ENCODE peak calls at places on chromosomes 3 and 15, in five cellular contexts. Y is body of pancreas, Q is HCT116, G is sigmoid colon, H is H9. T is an unnamed sample.

GRCh38 chr15:49045691-49046112 is 544 bp downstream of the SECISBP2L start:
- DNase-seq in Y (no peak), H (no peak), Q (no peak), G (no peak), T (no peak)

GRCh38 chr15:62306851-62307504 is 141.9 kb upstream of the C2CD4B start:
- DNase-seq in Y (peak; percentile 84), G (peak; percentile 79), Q (peak; percentile 68), H (peak; percentile 83), T (peak; percentile 19)

GRCh38 chr3:136750922-136751258 is 1.3 kb downstream of the STAG1 start:
- DNase-seq in G (no peak), H (no peak), Q (no peak), Y (no peak), T (no peak)

GRCh38 chr3:38334142-38334541 is 12.4 kb upstream of the XYLB start:
- DNase-seq in H (no peak), G (no peak), Q (no peak), Y (no peak), T (no peak)

GRCh38 chr15:49279481-49280186 is 109.6 kb downstream of the GALK2 start:
- DNase-seq in Y (no peak), H (no peak), G (no peak), Q (no peak), T (no peak)

GRCh38 chr3:124928333-124929202 is 6.0 kb downstream of the MUC13 start:
- DNase-seq in G (peak; percentile 77), H (peak; percentile 54), Q (peak; percentile 60), Y (peak; percentile 69), T (peak; percentile 85)

GRCh38 chr3:12325594-12326295 is 36.9 kb downstream of the PPARG start:
- DNase-seq in H (no peak), Q (no peak), G (no peak), Y (no peak), T (no peak)

GRCh38 chr3:113495035-113495434 is 19.9 kb downstream of the SPICE1 start:
- DNase-seq in H (no peak), Q (peak; percentile 23), G (no peak), Y (peak; percentile 18), T (peak; percentile 61)

GRCh38 chr3:140767536-140767935 is 89.7 kb downstream of the TRIM42 start:
- DNase-seq in H (no peak), Y (no peak), G (no peak), Q (no peak), T (no peak)

GRCh38 chr3:78857494-78858111 is 910.2 kb downstream of the ROBO1 start:
- DNase-seq in Q (no peak), Y (no peak), H (no peak), G (no peak), T (no peak)

GRCh38 chr3:126983653-126984390 is 907 bp downstream of the PLXNA1 start:
- DNase-seq in H (peak; percentile 77), Y (peak; percentile 51), Q (no peak), G (no peak), T (peak; percentile 39)

GRCh38 chr15:61835476-61836106 is 224.7 kb downstream of the VPS13C start:
- DNase-seq in Q (peak; percentile 21), G (peak; percentile 79), H (peak; percentile 83), Y (peak; percentile 67), T (peak; percentile 62)

GRCh38 chr15:28918141-28918983 is 32.6 kb downstream of the APBA2 start:
- DNase-seq in H (peak; percentile 98), Q (peak; percentile 63), Y (no peak), G (peak; percentile 57), T (no peak)

GRCh38 chr3:161016417-161017313 is 88.5 kb downstream of the B3GALNT1 start:
- DNase-seq in G (no peak), Q (no peak), Y (no peak), H (no peak), T (no peak)

GRCh38 chr3:44885618-44886017 is 11.2 kb downstream of the TGM4 start:
- DNase-seq in G (no peak), H (no peak), Y (no peak), Q (peak; percentile 74), T (no peak)

GRCh38 chr3:69740103-69741021 is 1.1 kb downstream of the MITF start:
- DNase-seq in Q (no peak), Y (peak; percentile 74), H (peak; percentile 84), G (peak; percentile 68), T (no peak)

GRCh38 chr3:132730891-132731580 is 8.8 kb upstream of the NPHP3 start:
- DNase-seq in Y (no peak), Q (no peak), G (no peak), H (no peak), T (no peak)

GRCh38 chr3:140113983-140114923 is 179.3 kb downstream of the CLSTN2 start:
- DNase-seq in H (no peak), Q (no peak), Y (no peak), G (no peak), T (no peak)

GRCh38 chr3:65672876-65673815 is 365.6 kb downstream of the MAGI1 start:
- DNase-seq in Y (peak; percentile 47), Q (peak; percentile 43), H (peak; percentile 50), G (peak; percentile 71), T (peak; percentile 51)

GRCh38 chr3:42010530-42010929 is 48.6 kb upstream of the ULK4 start:
- DNase-seq in G (no peak), Y (no peak), H (no peak), Q (no peak), T (no peak)

GRCh38 chr3:126103121-126104027 is 19.4 kb upstream of the SLC41A3 start:
- DNase-seq in G (peak; percentile 58), Q (no peak), Y (no peak), H (peak; percentile 58), T (no peak)

GRCh38 chr15:100569406-100569805 is 32.6 kb downstream of the LINS1 start:
- DNase-seq in G (no peak), Q (no peak), H (no peak), Y (no peak), T (no peak)

GRCh38 chr3:98826126-98826525 is 63.0 kb downstream of the ST3GAL6 start:
- DNase-seq in Q (no peak), Y (no peak), H (no peak), G (no peak), T (no peak)

GRCh38 chr3:69189487-69189886 is 67.1 kb upstream of the LMOD3 start:
- DNase-seq in Q (no peak), G (no peak), H (no peak), Y (no peak), T (no peak)

GRCh38 chr3:84958495-84959469 is at the start of gene CADM2:
- DNase-seq in Q (no peak), Y (peak; percentile 90), H (peak; percentile 97), G (peak; percentile 93), T (peak; percentile 80)

GRCh38 chr15:96948981-96949380 is 618.5 kb downstream of the NR2F2 start:
- DNase-seq in G (no peak), Q (no peak), H (no peak), Y (no peak), T (no peak)

GRCh38 chr3:23885210-23885609 is 31.6 kb downstream of the NKIRAS1 start:
- DNase-seq in Q (no peak), Y (no peak), G (no peak), H (no peak), T (no peak)

GRCh38 chr3:38136272-38136806 is 588 bp downstream of the ACAA1 start:
- DNase-seq in Y (peak; percentile 51), G (no peak), Q (no peak), H (no peak), T (peak; percentile 49)

GRCh38 chr15:99343208-99343607 is 91.9 kb downstream of the LRRC28 start:
- DNase-seq in H (no peak), Q (no peak), Y (no peak), G (no peak), T (no peak)

GRCh38 chr3:186788482-186789370 is 5.3 kb downstream of the EIF4A2 start:
- DNase-seq in H (no peak), G (no peak), Q (no peak), Y (no peak), T (no peak)

DNA sequence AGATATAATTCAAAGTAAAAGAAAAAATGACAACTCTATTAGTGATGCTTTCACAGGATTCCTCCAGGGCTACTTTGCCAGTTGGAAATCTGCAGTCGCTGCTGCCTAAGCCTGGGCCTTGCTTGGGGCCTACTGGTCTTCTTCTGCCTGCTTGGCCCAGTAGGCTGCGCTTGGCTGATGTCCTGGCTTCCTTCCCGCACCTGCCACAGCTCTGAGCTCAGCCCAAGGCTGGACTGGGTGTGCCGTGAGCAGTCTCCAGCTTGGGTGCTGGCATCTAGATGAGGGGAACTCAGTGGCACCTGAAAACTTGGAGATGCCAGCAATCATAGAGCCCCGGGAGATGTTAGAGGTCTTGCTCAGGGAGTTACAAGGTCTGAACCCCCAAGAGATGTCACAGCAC is 108.3 kb downstream of the BCHE start:
- DNase-seq in Y (no peak), Q (no peak), G (no peak), H (no peak), T (no peak)
- TF ChIP-seq CTCF in Y (no peak), Q (no peak), G (no peak), H (no peak), T (no peak)

DNA sequence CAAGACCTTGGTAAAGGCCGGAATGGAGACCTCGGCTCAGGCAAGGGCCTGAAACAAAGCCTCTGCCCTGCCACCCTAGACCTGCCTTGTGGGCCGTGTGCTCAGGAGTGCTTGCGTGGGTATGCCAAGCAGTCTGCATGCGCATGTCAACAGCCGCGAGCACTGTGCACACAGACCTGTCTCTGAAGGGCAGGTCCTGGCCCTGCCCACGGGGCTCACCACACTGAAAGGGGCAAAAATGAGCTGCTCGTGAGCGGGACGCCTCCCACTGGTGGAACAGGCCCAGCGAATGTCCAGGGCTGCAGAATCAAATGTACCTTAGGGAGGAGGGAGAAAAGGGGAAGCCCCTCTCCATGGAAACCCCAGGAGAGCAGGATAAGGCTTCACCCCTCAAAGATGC is 44.3 kb upstream of the FGD5 start:
- DNase-seq in Y (no peak), H (peak; percentile 49), G (peak; percentile 39), Q (no peak), T (no peak)
- TF ChIP-seq CTCF in Y (no peak), H (no peak), G (no peak), Q (no peak), T (no peak)

GRCh38 chr3:46946856-46947544 is 29.5 kb downstream of the CCDC12 start:
- DNase-seq in G (no peak), Q (no peak), H (no peak), Y (peak; percentile 82), T (peak; percentile 85)

GRCh38 chr3:46944191-46944590 is 32.4 kb downstream of the CCDC12 start:
- DNase-seq in G (no peak), H (no peak), Y (no peak), Q (no peak), T (no peak)

GRCh38 chr3:46947545-46947899 is 29.0 kb downstream of the CCDC12 start:
- DNase-seq in Y (no peak), G (no peak), H (no peak), Q (no peak), T (no peak)

GRCh38 chr3:46947981-46948791 is 28.4 kb downstream of the CCDC12 start:
- DNase-seq in Q (peak; percentile 64), Y (peak; percentile 91), H (no peak), G (no peak), T (peak; percentile 80)

DNA sequence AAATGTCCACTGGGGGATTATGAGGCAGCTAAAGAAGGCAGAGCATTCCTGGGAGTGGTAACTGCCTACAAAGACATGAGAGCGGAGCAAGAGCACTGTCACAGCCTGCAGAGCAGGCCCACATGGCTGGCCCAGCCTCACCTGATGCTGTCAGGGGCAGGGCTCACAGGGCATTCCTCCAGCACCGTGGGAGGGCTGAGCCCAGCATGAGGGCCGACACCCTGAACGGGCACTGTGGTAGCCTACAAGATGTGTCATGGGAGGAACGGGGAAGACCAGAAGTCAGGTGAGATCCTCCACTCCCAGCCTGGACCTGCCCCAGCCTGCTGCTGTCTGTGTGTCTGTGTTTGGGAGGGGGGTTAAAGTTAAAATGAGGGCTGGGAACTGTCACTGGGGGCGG is 30.1 kb downstream of the CCDC12 start:
- DNase-seq in G (no peak), Q (no peak), Y (peak; percentile 75), H (no peak), T (no peak)
- TF ChIP-seq CTCF in G (no peak), Q (no peak), Y (no peak), H (no peak), T (no peak)

GRCh38 chr3:157347577-157348303 is 88.9 kb upstream of the PTX3 start:
- DNase-seq in G (no peak), H (peak; percentile 89), Q (no peak), Y (no peak), T (no peak)
- TF ChIP-seq CTCF in G (no peak), H (peak; percentile 93), Q (peak; percentile 65), Y (no peak), T (no peak)